ENCODE peak calls at places on chromosomes 13 and 19, in ten cellular contexts. M is brain microvascular endothelial cell; A is GM23248; I is H9; N is uterus; B is tibial nerve; Q is CD8-positive, alpha-beta T cell; J is heart left ventricle; H is neuronal stem cell; R is stomach. O is an unnamed sample.

GRCh38 chr13:33109801-33110200 is 93.6 kb downstream of the KL start:
- DNase-seq in I (peak), B (no peak), H (no peak), A (peak), J (no peak), M (no peak), R (no peak), Q (no peak), N (no peak), O (no peak)

GRCh38 chr19:28103916-28104315 is 1109.0 kb downstream of the UQCRFS1 start:
- DNase-seq in I (no peak), H (peak), Q (no peak), N (no peak), M (no peak), A (no peak), R (no peak), J (no peak), B (no peak), O (no peak)

GRCh38 chr13:20130652-20131051 is 30.2 kb downstream of the GJA3 start:
- DNase-seq in B (no peak), J (no peak), H (no peak), I (peak), A (no peak), M (no peak), Q (no peak), N (no peak), R (no peak), O (no peak)

GRCh38 chr13:99009987-99010551 is 32.2 kb upstream of the DOCK9 start:
- DNase-seq in A (no peak), B (no peak), R (no peak), J (no peak), N (no peak), I (no peak), Q (no peak), H (no peak), M (no peak), O (no peak)

GRCh38 chr19:47255947-47256687 is at the start of gene CCDC9:
- DNase-seq in A (peak), M (peak), Q (peak), B (peak), N (peak), R (peak), H (peak), I (peak), J (peak), O (peak)

GRCh38 chr19:3507371-3508120 is 1.4 kb downstream of the FZR1 start:
- DNase-seq in A (peak), Q (no peak), M (no peak), R (peak), I (peak), B (no peak), J (no peak), H (no peak), N (no peak), O (no peak)

GRCh38 chr13:79990048-79990447 is 350.9 kb downstream of the SPRY2 start:
- DNase-seq in Q (no peak), M (no peak), N (no peak), I (no peak), J (no peak), B (no peak), A (peak), H (no peak), R (no peak), O (no peak)

GRCh38 chr19:36805364-36805763 is 32.8 kb upstream of the ZNF850 start:
- DNase-seq in R (no peak), A (no peak), B (no peak), Q (no peak), I (no peak), J (no peak), H (no peak), N (no peak), M (no peak), O (no peak)

GRCh38 chr19:31718898-31719297 is 369.7 kb upstream of the TSHZ3 start:
- DNase-seq in N (no peak), A (no peak), I (peak), R (no peak), J (no peak), M (no peak), H (no peak), Q (no peak), B (no peak), O (no peak)

GRCh38 chr19:34276614-34277013 is 22.3 kb downstream of the GARRE1 start:
- DNase-seq in M (no peak), Q (no peak), N (no peak), H (no peak), I (no peak), J (no peak), R (no peak), B (no peak), A (no peak), O (no peak)

GRCh38 chr13:45847554-45848224 is 3.9 kb downstream of the SIAH3 start:
- DNase-seq in M (peak), A (no peak), R (peak), I (peak), B (no peak), J (no peak), Q (peak), N (no peak), H (no peak), O (peak)

GRCh38 chr19:54331626-54332025 is 7.3 kb downstream of the LILRA4 start:
- DNase-seq in J (no peak), Q (no peak), M (no peak), H (no peak), B (no peak), I (no peak), N (no peak), R (no peak), A (no peak), O (no peak)

DNA sequence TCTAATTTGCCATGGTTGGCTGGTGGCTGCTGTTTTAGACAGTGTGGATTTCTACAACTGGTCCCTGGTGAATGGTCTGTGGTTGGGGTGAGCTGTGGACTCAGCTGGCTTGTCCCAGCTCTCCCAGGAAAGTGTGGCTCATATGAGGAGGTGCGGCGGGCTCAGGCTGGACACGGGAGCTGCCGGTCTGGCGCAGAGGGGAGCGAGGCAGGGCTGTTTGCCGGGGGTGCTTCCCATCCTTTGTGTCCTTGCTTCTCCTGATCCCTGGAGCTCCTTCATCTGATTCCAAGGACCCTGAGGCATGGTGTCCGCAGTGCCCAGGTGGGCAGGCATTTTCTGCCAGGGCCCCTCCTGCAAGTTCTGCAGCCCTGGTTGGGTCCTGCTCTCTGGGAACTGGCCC is 104.9 kb downstream of the TEX29 start:
- DNase-seq in H (no peak), B (no peak), A (no peak), J (no peak), N (no peak), I (no peak), M (no peak), Q (no peak), R (no peak), O (no peak)
- H3K27ac ChIP-seq in H (no peak), B (no peak), A (no peak), J (no peak), N (no peak), I (no peak), M (no peak), Q (no peak), R (no peak), O (no peak)

GRCh38 chr19:12545267-12545666 is 6.0 kb downstream of the ZNF564 start:
- DNase-seq in R (no peak), Q (no peak), N (no peak), I (no peak), B (no peak), A (no peak), M (no peak), H (no peak), J (no peak), O (no peak)

GRCh38 chr19:12546903-12547302 is 4.4 kb downstream of the ZNF564 start:
- DNase-seq in H (no peak), M (no peak), A (no peak), J (no peak), N (no peak), Q (no peak), I (no peak), B (no peak), R (no peak), O (no peak)

GRCh38 chr19:12546068-12546467 is 5.2 kb downstream of the ZNF564 start:
- DNase-seq in R (no peak), H (no peak), Q (no peak), J (no peak), I (no peak), N (no peak), M (no peak), B (no peak), A (no peak), O (no peak)

GRCh38 chr19:12544401-12544876 is 6.8 kb downstream of the ZNF564 start:
- DNase-seq in M (peak), Q (no peak), A (peak), I (no peak), H (no peak), N (no peak), J (no peak), B (no peak), R (no peak), O (no peak)

GRCh38 chr19:12543855-12544254 is 7.4 kb downstream of the ZNF564 start:
- DNase-seq in J (no peak), N (no peak), I (no peak), R (no peak), B (no peak), Q (no peak), A (peak), H (no peak), M (peak), O (no peak)
- H3K27ac ChIP-seq in J (no peak), N (no peak), I (no peak), R (no peak), B (no peak), Q (no peak), A (peak), H (no peak), M (peak), O (peak)

DNA sequence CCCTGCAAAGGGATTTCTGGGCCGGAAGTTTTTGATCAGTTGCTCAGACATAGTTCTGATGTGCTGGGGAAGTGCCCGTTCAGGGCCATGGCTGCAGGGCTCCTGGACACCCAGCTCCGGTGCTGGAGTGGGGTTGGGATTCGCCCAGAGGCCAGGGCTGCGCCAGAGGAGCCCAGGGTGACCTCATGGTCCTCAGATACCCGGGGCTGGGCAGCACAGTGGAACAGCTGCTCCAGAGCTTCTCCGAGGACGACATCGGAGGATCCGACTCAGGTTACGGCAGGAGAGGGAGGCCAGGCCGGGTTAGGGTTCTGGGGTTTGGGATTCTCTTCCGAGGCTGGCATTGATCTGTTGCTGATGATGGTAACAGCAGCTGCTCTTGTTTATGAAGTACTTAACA is 20.9 kb downstream of the CARM1 start:
- DNase-seq in M (no peak), H (no peak), B (no peak), I (peak), R (no peak), A (no peak), J (no peak), N (no peak), Q (no peak), O (no peak)
- H3K27ac ChIP-seq in M (no peak), H (peak), B (no peak), I (no peak), R (no peak), A (no peak), J (no peak), N (no peak), Q (no peak), O (peak)

DNA sequence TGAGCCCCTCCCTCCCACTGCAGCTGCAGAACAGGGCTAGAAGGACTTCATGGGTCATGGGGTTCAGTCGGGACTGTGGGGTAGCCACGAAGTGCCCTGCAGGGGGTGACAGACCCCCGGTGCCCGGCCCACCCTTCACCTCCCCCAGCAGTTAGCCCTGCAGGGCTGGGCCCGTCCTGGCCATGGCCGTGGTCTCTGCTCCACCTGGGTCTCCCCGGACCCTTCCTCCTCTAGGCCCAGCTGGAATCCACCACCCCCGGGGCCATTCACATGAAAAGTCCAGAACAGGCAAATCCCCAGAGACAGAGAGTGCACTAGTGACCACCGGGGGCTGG is 17.3 kb downstream of the MKNK2 start:
- DNase-seq in M (no peak), Q (no peak), I (peak), B (no peak), H (no peak), J (no peak), A (no peak), R (no peak), N (no peak), O (no peak)
- H3K27ac ChIP-seq in M (no peak), Q (no peak), I (no peak), B (peak), H (no peak), J (no peak), A (no peak), R (peak), N (peak), O (peak)

GRCh38 chr19:12833418-12833746 is 997 bp downstream of the RTBDN start:
- DNase-seq in B (no peak), I (no peak), M (no peak), J (no peak), N (no peak), H (no peak), A (no peak), R (no peak), Q (no peak), O (no peak)
- H3K27ac ChIP-seq in B (no peak), I (no peak), M (no peak), J (no peak), N (no peak), H (no peak), A (no peak), R (no peak), Q (no peak), O (no peak)